ENCODE peak calls at places on chromosomes 7 and 10, in nine cellular contexts. One of them, this sample, is unnamed.

GRCh38 chr7:34299066-34299465 is 359.0 kb upstream of the NPSR1 start:
- DNase-seq in EH: no peak
- DNase-seq in cortex of kidney: no peak
- DNase-seq in WTC11: no peak
- DNase-seq in Right ventricle myocardium superior: no peak
- DNase-seq in GM03348: no peak
- DNase-seq in Caki2: no peak
- DNase-seq in GDM1: no peak
- DNase-seq in stimulated activated CD8-positive, alpha-beta memory T cell treated with anti-CD3 and anti-CD28 coated beads, Interleukin-12 subunit alpha, Interleukin-12 subunit beta, amount 100 ng/mL, for 1 hour: no peak
- DNase-seq in this sample: peak; percentile 55

GRCh38 chr10:6186894-6187256 is 15.9 kb upstream of the PFKFB3 start:
- DNase-seq in EH: no peak
- DNase-seq in cortex of kidney: no peak
- DNase-seq in WTC11: no peak
- DNase-seq in Right ventricle myocardium superior: no peak
- DNase-seq in GM03348: no peak
- DNase-seq in Caki2: no peak
- DNase-seq in GDM1: no peak
- DNase-seq in stimulated activated CD8-positive, alpha-beta memory T cell treated with anti-CD3 and anti-CD28 coated beads, Interleukin-12 subunit alpha, Interleukin-12 subunit beta, amount 100 ng/mL, for 1 hour: no peak
- DNase-seq in this sample: no peak

GRCh38 chr10:103709341-103709920 is 145.9 kb downstream of the SH3PXD2A start:
- DNase-seq in EH: peak; percentile 85
- DNase-seq in cortex of kidney: no peak
- DNase-seq in WTC11: no peak
- DNase-seq in Right ventricle myocardium superior: no peak
- DNase-seq in GM03348: peak; percentile 85
- DNase-seq in Caki2: peak; percentile 30
- DNase-seq in GDM1: no peak
- DNase-seq in stimulated activated CD8-positive, alpha-beta memory T cell treated with anti-CD3 and anti-CD28 coated beads, Interleukin-12 subunit alpha, Interleukin-12 subunit beta, amount 100 ng/mL, for 1 hour: no peak
- DNase-seq in this sample: peak; percentile 47

GRCh38 chr7:104096683-104097082 is 107.2 kb upstream of the RELN start:
- DNase-seq in EH: peak; percentile 37
- DNase-seq in cortex of kidney: no peak
- DNase-seq in WTC11: peak; percentile 25
- DNase-seq in Right ventricle myocardium superior: no peak
- DNase-seq in GM03348: peak; percentile 37
- DNase-seq in Caki2: no peak
- DNase-seq in GDM1: no peak
- DNase-seq in stimulated activated CD8-positive, alpha-beta memory T cell treated with anti-CD3 and anti-CD28 coated beads, Interleukin-12 subunit alpha, Interleukin-12 subunit beta, amount 100 ng/mL, for 1 hour: no peak
- DNase-seq in this sample: peak; percentile 24

GRCh38 chr10:60086862-60087261 is 180.5 kb upstream of the CCDC6 start:
- DNase-seq in EH: no peak
- DNase-seq in cortex of kidney: no peak
- DNase-seq in WTC11: no peak
- DNase-seq in Right ventricle myocardium superior: no peak
- DNase-seq in GM03348: no peak
- DNase-seq in Caki2: no peak
- DNase-seq in GDM1: no peak
- DNase-seq in stimulated activated CD8-positive, alpha-beta memory T cell treated with anti-CD3 and anti-CD28 coated beads, Interleukin-12 subunit alpha, Interleukin-12 subunit beta, amount 100 ng/mL, for 1 hour: no peak
- DNase-seq in this sample: no peak

GRCh38 chr10:5547934-5548660 is 23.3 kb downstream of the CALML3 start:
- DNase-seq in EH: peak; percentile 50
- DNase-seq in cortex of kidney: no peak
- DNase-seq in WTC11: no peak
- DNase-seq in Right ventricle myocardium superior: peak; percentile 51
- DNase-seq in GM03348: no peak
- DNase-seq in Caki2: peak; percentile 55
- DNase-seq in GDM1: no peak
- DNase-seq in stimulated activated CD8-positive, alpha-beta memory T cell treated with anti-CD3 and anti-CD28 coated beads, Interleukin-12 subunit alpha, Interleukin-12 subunit beta, amount 100 ng/mL, for 1 hour: no peak
- DNase-seq in this sample: peak; percentile 20

GRCh38 chr7:30898411-30898810 is 13.2 kb upstream of the AQP1 start:
- DNase-seq in EH: no peak
- DNase-seq in cortex of kidney: no peak
- DNase-seq in WTC11: no peak
- DNase-seq in Right ventricle myocardium superior: no peak
- DNase-seq in GM03348: no peak
- DNase-seq in Caki2: no peak
- DNase-seq in GDM1: no peak
- DNase-seq in stimulated activated CD8-positive, alpha-beta memory T cell treated with anti-CD3 and anti-CD28 coated beads, Interleukin-12 subunit alpha, Interleukin-12 subunit beta, amount 100 ng/mL, for 1 hour: no peak
- DNase-seq in this sample: no peak

GRCh38 chr10:15334650-15335323 is 36.3 kb downstream of the FAM171A1 start:
- DNase-seq in EH: no peak
- DNase-seq in cortex of kidney: no peak
- DNase-seq in WTC11: no peak
- DNase-seq in Right ventricle myocardium superior: no peak
- DNase-seq in GM03348: no peak
- DNase-seq in Caki2: no peak
- DNase-seq in GDM1: no peak
- DNase-seq in stimulated activated CD8-positive, alpha-beta memory T cell treated with anti-CD3 and anti-CD28 coated beads, Interleukin-12 subunit alpha, Interleukin-12 subunit beta, amount 100 ng/mL, for 1 hour: no peak
- DNase-seq in this sample: no peak

GRCh38 chr7:115799430-115799829 is 231.1 kb downstream of the TFEC start:
- DNase-seq in EH: no peak
- DNase-seq in cortex of kidney: no peak
- DNase-seq in WTC11: no peak
- DNase-seq in Right ventricle myocardium superior: no peak
- DNase-seq in GM03348: no peak
- DNase-seq in Caki2: no peak
- DNase-seq in GDM1: no peak
- DNase-seq in stimulated activated CD8-positive, alpha-beta memory T cell treated with anti-CD3 and anti-CD28 coated beads, Interleukin-12 subunit alpha, Interleukin-12 subunit beta, amount 100 ng/mL, for 1 hour: no peak
- DNase-seq in this sample: no peak

GRCh38 chr10:13095094-13095493 is 4.9 kb upstream of the OPTN start:
- DNase-seq in EH: no peak
- DNase-seq in cortex of kidney: no peak
- DNase-seq in WTC11: no peak
- DNase-seq in Right ventricle myocardium superior: no peak
- DNase-seq in GM03348: no peak
- DNase-seq in Caki2: no peak
- DNase-seq in GDM1: no peak
- DNase-seq in stimulated activated CD8-positive, alpha-beta memory T cell treated with anti-CD3 and anti-CD28 coated beads, Interleukin-12 subunit alpha, Interleukin-12 subunit beta, amount 100 ng/mL, for 1 hour: no peak
- DNase-seq in this sample: no peak

GRCh38 chr7:70583965-70584883 is 547.7 kb upstream of the GALNT17 start:
- DNase-seq in EH: no peak
- DNase-seq in cortex of kidney: no peak
- DNase-seq in WTC11: no peak
- DNase-seq in Right ventricle myocardium superior: no peak
- DNase-seq in GM03348: no peak
- DNase-seq in Caki2: no peak
- DNase-seq in GDM1: no peak
- DNase-seq in stimulated activated CD8-positive, alpha-beta memory T cell treated with anti-CD3 and anti-CD28 coated beads, Interleukin-12 subunit alpha, Interleukin-12 subunit beta, amount 100 ng/mL, for 1 hour: no peak
- DNase-seq in this sample: no peak

GRCh38 chr10:17647316-17647715 is 3.4 kb downstream of the STAM start:
- DNase-seq in EH: no peak
- DNase-seq in cortex of kidney: no peak
- DNase-seq in WTC11: no peak
- DNase-seq in Right ventricle myocardium superior: no peak
- DNase-seq in GM03348: no peak
- DNase-seq in Caki2: no peak
- DNase-seq in GDM1: peak; percentile 19
- DNase-seq in stimulated activated CD8-positive, alpha-beta memory T cell treated with anti-CD3 and anti-CD28 coated beads, Interleukin-12 subunit alpha, Interleukin-12 subunit beta, amount 100 ng/mL, for 1 hour: no peak
- DNase-seq in this sample: no peak

GRCh38 chr7:117218700-117219099 is 104.2 kb downstream of the WNT2 start:
- DNase-seq in EH: peak; percentile 17
- DNase-seq in cortex of kidney: no peak
- DNase-seq in WTC11: no peak
- DNase-seq in Right ventricle myocardium superior: no peak
- DNase-seq in GM03348: no peak
- DNase-seq in Caki2: no peak
- DNase-seq in GDM1: no peak
- DNase-seq in stimulated activated CD8-positive, alpha-beta memory T cell treated with anti-CD3 and anti-CD28 coated beads, Interleukin-12 subunit alpha, Interleukin-12 subunit beta, amount 100 ng/mL, for 1 hour: no peak
- DNase-seq in this sample: no peak

GRCh38 chr7:41912851-41913580 is 210.1 kb upstream of the INHBA start:
- DNase-seq in EH: peak; percentile 45
- DNase-seq in cortex of kidney: no peak
- DNase-seq in WTC11: no peak
- DNase-seq in Right ventricle myocardium superior: no peak
- DNase-seq in GM03348: no peak
- DNase-seq in Caki2: no peak
- DNase-seq in GDM1: no peak
- DNase-seq in stimulated activated CD8-positive, alpha-beta memory T cell treated with anti-CD3 and anti-CD28 coated beads, Interleukin-12 subunit alpha, Interleukin-12 subunit beta, amount 100 ng/mL, for 1 hour: no peak
- DNase-seq in this sample: no peak

GRCh38 chr7:94540428-94540827 is 30.8 kb downstream of the CASD1 start:
- DNase-seq in EH: peak; percentile 14
- DNase-seq in cortex of kidney: no peak
- DNase-seq in WTC11: no peak
- DNase-seq in Right ventricle myocardium superior: no peak
- DNase-seq in GM03348: peak; percentile 16
- DNase-seq in Caki2: no peak
- DNase-seq in GDM1: no peak
- DNase-seq in stimulated activated CD8-positive, alpha-beta memory T cell treated with anti-CD3 and anti-CD28 coated beads, Interleukin-12 subunit alpha, Interleukin-12 subunit beta, amount 100 ng/mL, for 1 hour: no peak
- DNase-seq in this sample: peak; percentile 33

GRCh38 chr7:79452032-79452494 is 1.4 kb downstream of the MAGI2 start:
- DNase-seq in EH: peak; percentile 84
- DNase-seq in cortex of kidney: no peak
- DNase-seq in WTC11: peak; percentile 77
- DNase-seq in Right ventricle myocardium superior: peak; percentile 91
- DNase-seq in GM03348: peak; percentile 92
- DNase-seq in Caki2: peak; percentile 85
- DNase-seq in GDM1: no peak
- DNase-seq in stimulated activated CD8-positive, alpha-beta memory T cell treated with anti-CD3 and anti-CD28 coated beads, Interleukin-12 subunit alpha, Interleukin-12 subunit beta, amount 100 ng/mL, for 1 hour: no peak
- DNase-seq in this sample: peak; percentile 89

GRCh38 chr7:135994466-135995205 is 17.5 kb upstream of the MTPN start:
- DNase-seq in EH: peak; percentile 20
- DNase-seq in cortex of kidney: no peak
- DNase-seq in WTC11: no peak
- DNase-seq in Right ventricle myocardium superior: no peak
- DNase-seq in GM03348: no peak
- DNase-seq in Caki2: no peak
- DNase-seq in GDM1: no peak
- DNase-seq in stimulated activated CD8-positive, alpha-beta memory T cell treated with anti-CD3 and anti-CD28 coated beads, Interleukin-12 subunit alpha, Interleukin-12 subunit beta, amount 100 ng/mL, for 1 hour: no peak
- DNase-seq in this sample: peak; percentile 67

GRCh38 chr10:42367532-42368230 is 270.7 kb downstream of the ZNF33B start:
- DNase-seq in EH: peak; percentile 65
- DNase-seq in cortex of kidney: no peak
- DNase-seq in WTC11: peak; percentile 83
- DNase-seq in Right ventricle myocardium superior: peak; percentile 91
- DNase-seq in GM03348: peak; percentile 91
- DNase-seq in Caki2: peak; percentile 92
- DNase-seq in GDM1: no peak
- DNase-seq in stimulated activated CD8-positive, alpha-beta memory T cell treated with anti-CD3 and anti-CD28 coated beads, Interleukin-12 subunit alpha, Interleukin-12 subunit beta, amount 100 ng/mL, for 1 hour: peak; percentile 0
- DNase-seq in this sample: peak; percentile 99

GRCh38 chr10:27659786-27660185 is 85.8 kb downstream of the MKX start:
- DNase-seq in EH: no peak
- DNase-seq in cortex of kidney: no peak
- DNase-seq in WTC11: no peak
- DNase-seq in Right ventricle myocardium superior: no peak
- DNase-seq in GM03348: no peak
- DNase-seq in Caki2: no peak
- DNase-seq in GDM1: no peak
- DNase-seq in stimulated activated CD8-positive, alpha-beta memory T cell treated with anti-CD3 and anti-CD28 coated beads, Interleukin-12 subunit alpha, Interleukin-12 subunit beta, amount 100 ng/mL, for 1 hour: no peak
- DNase-seq in this sample: no peak

GRCh38 chr10:56360967-56361841 is at the start of gene ZWINT:
- DNase-seq in EH: peak; percentile 97
- DNase-seq in cortex of kidney: no peak
- DNase-seq in WTC11: peak; percentile 94
- DNase-seq in Right ventricle myocardium superior: peak; percentile 97
- DNase-seq in GM03348: peak; percentile 99
- DNase-seq in Caki2: peak; percentile 93
- DNase-seq in GDM1: peak; percentile 97
- DNase-seq in stimulated activated CD8-positive, alpha-beta memory T cell treated with anti-CD3 and anti-CD28 coated beads, Interleukin-12 subunit alpha, Interleukin-12 subunit beta, amount 100 ng/mL, for 1 hour: peak; percentile 80
- DNase-seq in this sample: peak; percentile 98

GRCh38 chr10:96414303-96414702 is 55.5 kb upstream of the OPALIN start:
- DNase-seq in EH: no peak
- DNase-seq in cortex of kidney: no peak
- DNase-seq in WTC11: no peak
- DNase-seq in Right ventricle myocardium superior: no peak
- DNase-seq in GM03348: no peak
- DNase-seq in Caki2: no peak
- DNase-seq in GDM1: no peak
- DNase-seq in stimulated activated CD8-positive, alpha-beta memory T cell treated with anti-CD3 and anti-CD28 coated beads, Interleukin-12 subunit alpha, Interleukin-12 subunit beta, amount 100 ng/mL, for 1 hour: no peak
- DNase-seq in this sample: no peak

GRCh38 chr7:11786186-11786585 is 45.8 kb downstream of the THSD7A start:
- DNase-seq in EH: no peak
- DNase-seq in cortex of kidney: no peak
- DNase-seq in WTC11: no peak
- DNase-seq in Right ventricle myocardium superior: no peak
- DNase-seq in GM03348: no peak
- DNase-seq in Caki2: peak; percentile 69
- DNase-seq in GDM1: no peak
- DNase-seq in stimulated activated CD8-positive, alpha-beta memory T cell treated with anti-CD3 and anti-CD28 coated beads, Interleukin-12 subunit alpha, Interleukin-12 subunit beta, amount 100 ng/mL, for 1 hour: no peak
- DNase-seq in this sample: peak; percentile 85

GRCh38 chr10:97916586-97916985 is 66.9 kb downstream of the GOLGA7B start:
- DNase-seq in EH: no peak
- DNase-seq in cortex of kidney: no peak
- DNase-seq in WTC11: no peak
- DNase-seq in Right ventricle myocardium superior: peak; percentile 35
- DNase-seq in GM03348: peak; percentile 32
- DNase-seq in Caki2: no peak
- DNase-seq in GDM1: no peak
- DNase-seq in stimulated activated CD8-positive, alpha-beta memory T cell treated with anti-CD3 and anti-CD28 coated beads, Interleukin-12 subunit alpha, Interleukin-12 subunit beta, amount 100 ng/mL, for 1 hour: no peak
- DNase-seq in this sample: no peak

GRCh38 chr10:11673346-11674330 is 62.2 kb upstream of the USP6NL start:
- DNase-seq in EH: peak; percentile 36
- DNase-seq in cortex of kidney: no peak
- DNase-seq in WTC11: no peak
- DNase-seq in Right ventricle myocardium superior: no peak
- DNase-seq in GM03348: peak; percentile 40
- DNase-seq in Caki2: peak; percentile 15
- DNase-seq in GDM1: peak; percentile 17
- DNase-seq in stimulated activated CD8-positive, alpha-beta memory T cell treated with anti-CD3 and anti-CD28 coated beads, Interleukin-12 subunit alpha, Interleukin-12 subunit beta, amount 100 ng/mL, for 1 hour: no peak
- DNase-seq in this sample: peak; percentile 10